ENCODE peak calls at places on chromosomes 11 and 22, in four cellular contexts. One of them, this sample, is unnamed.

GRCh38 chr22:21624120-21624879 is 5.5 kb downstream of the YDJC start:
- DNase-seq in HFF-Myc: no peak
- DNase-seq in ovary: no peak
- DNase-seq in choroid plexus epithelial cell: peak
- DNase-seq in this sample: no peak

GRCh38 chr11:111785886-111786412 is 19.8 kb upstream of the PPP2R1B start:
- DNase-seq in HFF-Myc: no peak
- DNase-seq in ovary: no peak
- DNase-seq in choroid plexus epithelial cell: no peak
- DNase-seq in this sample: no peak

GRCh38 chr11:69545976-69546617 is 64.6 kb downstream of the LINC01488 start:
- DNase-seq in HFF-Myc: no peak
- DNase-seq in ovary: no peak
- DNase-seq in choroid plexus epithelial cell: no peak
- DNase-seq in this sample: no peak

GRCh38 chr11:111540114-111540920 is at the start of gene LAYN:
- DNase-seq in HFF-Myc: no peak
- DNase-seq in ovary: no peak
- DNase-seq in choroid plexus epithelial cell: no peak
- DNase-seq in this sample: no peak

GRCh38 chr11:2137202-2138071 is 1.8 kb downstream of the IGF2 start:
- DNase-seq in HFF-Myc: no peak
- DNase-seq in ovary: peak
- DNase-seq in choroid plexus epithelial cell: peak
- DNase-seq in this sample: no peak

GRCh38 chr11:110305169-110306018 is 9.0 kb upstream of the RDX start:
- DNase-seq in HFF-Myc: no peak
- DNase-seq in ovary: no peak
- DNase-seq in choroid plexus epithelial cell: peak
- DNase-seq in this sample: no peak

GRCh38 chr11:104583857-104584256 is 314.4 kb downstream of the CASP12 start:
- DNase-seq in HFF-Myc: no peak
- DNase-seq in ovary: no peak
- DNase-seq in choroid plexus epithelial cell: no peak
- DNase-seq in this sample: no peak

GRCh38 chr22:31958625-31959239 is 14.4 kb downstream of the YWHAH start:
- DNase-seq in HFF-Myc: no peak
- DNase-seq in ovary: no peak
- DNase-seq in choroid plexus epithelial cell: no peak
- DNase-seq in this sample: no peak

GRCh38 chr11:26335903-26336302 is 4.0 kb downstream of the ANO3 start:
- DNase-seq in HFF-Myc: no peak
- DNase-seq in ovary: no peak
- DNase-seq in choroid plexus epithelial cell: no peak
- DNase-seq in this sample: no peak

GRCh38 chr11:93444671-93445073 is 98.5 kb downstream of the SMCO4 start:
- DNase-seq in HFF-Myc: no peak
- DNase-seq in ovary: peak
- DNase-seq in choroid plexus epithelial cell: no peak
- DNase-seq in this sample: no peak

GRCh38 chr11:131618203-131618602 is 247.8 kb downstream of the NTM start:
- DNase-seq in HFF-Myc: no peak
- DNase-seq in ovary: no peak
- DNase-seq in choroid plexus epithelial cell: peak
- DNase-seq in this sample: no peak

GRCh38 chr11:21133722-21134121 is 464.3 kb downstream of the NELL1 start:
- DNase-seq in HFF-Myc: no peak
- DNase-seq in ovary: no peak
- DNase-seq in choroid plexus epithelial cell: no peak
- DNase-seq in this sample: no peak

GRCh38 chr11:126336065-126336464 is 19.4 kb upstream of the ST3GAL4 start:
- DNase-seq in HFF-Myc: no peak
- DNase-seq in ovary: no peak
- DNase-seq in choroid plexus epithelial cell: no peak
- DNase-seq in this sample: no peak

GRCh38 chr11:2471048-2471803 is 26.4 kb downstream of the KCNQ1 start:
- DNase-seq in HFF-Myc: no peak
- DNase-seq in ovary: no peak
- DNase-seq in choroid plexus epithelial cell: no peak
- DNase-seq in this sample: no peak

GRCh38 chr11:60310407-60310998 is 16.6 kb upstream of the MS4A6E start:
- DNase-seq in HFF-Myc: no peak
- DNase-seq in ovary: no peak
- DNase-seq in choroid plexus epithelial cell: no peak
- DNase-seq in this sample: peak

GRCh38 chr11:128551641-128552335 is 35.6 kb downstream of the ETS1 start:
- DNase-seq in HFF-Myc: no peak
- DNase-seq in ovary: no peak
- DNase-seq in choroid plexus epithelial cell: no peak
- DNase-seq in this sample: peak

GRCh38 chr11:9060700-9061111 is 30.7 kb downstream of the SCUBE2 start:
- DNase-seq in HFF-Myc: no peak
- DNase-seq in ovary: no peak
- DNase-seq in choroid plexus epithelial cell: peak
- DNase-seq in this sample: peak

GRCh38 chr22:32745251-32745995 is 56.1 kb upstream of the TIMP3 start:
- DNase-seq in HFF-Myc: peak
- DNase-seq in ovary: no peak
- DNase-seq in choroid plexus epithelial cell: peak
- DNase-seq in this sample: no peak

GRCh38 chr22:43201486-43202219 is 14.7 kb upstream of the TTLL12 start:
- DNase-seq in HFF-Myc: no peak
- DNase-seq in ovary: no peak
- DNase-seq in choroid plexus epithelial cell: no peak
- DNase-seq in this sample: no peak

GRCh38 chr11:64227405-64227956 is 1.4 kb downstream of the NUDT22 start:
- DNase-seq in HFF-Myc: no peak
- DNase-seq in ovary: no peak
- DNase-seq in choroid plexus epithelial cell: no peak
- DNase-seq in this sample: no peak

GRCh38 chr11:105458071-105458470 is 151.8 kb upstream of the GRIA4 start:
- DNase-seq in HFF-Myc: no peak
- DNase-seq in ovary: no peak
- DNase-seq in choroid plexus epithelial cell: no peak
- DNase-seq in this sample: no peak

GRCh38 chr11:14136561-14136960 is 174.0 kb downstream of the SPON1 start:
- DNase-seq in HFF-Myc: no peak
- DNase-seq in ovary: no peak
- DNase-seq in choroid plexus epithelial cell: no peak
- DNase-seq in this sample: no peak

GRCh38 chr11:80593981-80594380 is 1153.2 kb upstream of the TENM4 start:
- DNase-seq in HFF-Myc: no peak
- DNase-seq in ovary: no peak
- DNase-seq in choroid plexus epithelial cell: peak
- DNase-seq in this sample: no peak

GRCh38 chr11:34305780-34306179 is 52.0 kb downstream of the ABTB2 start:
- DNase-seq in HFF-Myc: no peak
- DNase-seq in ovary: no peak
- DNase-seq in choroid plexus epithelial cell: no peak
- DNase-seq in this sample: no peak

GRCh38 chr22:40718250-40719204 is 39.2 kb downstream of the MCHR1 start:
- DNase-seq in HFF-Myc: no peak
- DNase-seq in ovary: no peak
- DNase-seq in choroid plexus epithelial cell: no peak
- DNase-seq in this sample: peak

GRCh38 chr11:124536520-124536919 is 6.9 kb downstream of the OR8B12 start:
- DNase-seq in HFF-Myc: no peak
- DNase-seq in ovary: no peak
- DNase-seq in choroid plexus epithelial cell: peak
- DNase-seq in this sample: no peak

GRCh38 chr11:92332986-92333385 is 108.4 kb downstream of the FAT3 start:
- DNase-seq in HFF-Myc: no peak
- DNase-seq in ovary: no peak
- DNase-seq in choroid plexus epithelial cell: peak
- DNase-seq in this sample: no peak

GRCh38 chr11:130881475-130882137 is 34.7 kb downstream of the SNX19 start:
- DNase-seq in HFF-Myc: no peak
- DNase-seq in ovary: no peak
- DNase-seq in choroid plexus epithelial cell: no peak
- DNase-seq in this sample: no peak

GRCh38 chr11:102197759-102198158 is 87.5 kb downstream of the YAP1 start:
- DNase-seq in HFF-Myc: no peak
- DNase-seq in ovary: no peak
- DNase-seq in choroid plexus epithelial cell: no peak
- DNase-seq in this sample: no peak

GRCh38 chr22:43526117-43526655 is 114.4 kb downstream of the MPPED1 start:
- DNase-seq in HFF-Myc: no peak
- DNase-seq in ovary: no peak
- DNase-seq in choroid plexus epithelial cell: no peak
- DNase-seq in this sample: no peak

GRCh38 chr22:30754971-30755759 is 60.5 kb downstream of the OSBP2 start:
- DNase-seq in HFF-Myc: peak
- DNase-seq in ovary: peak
- DNase-seq in choroid plexus epithelial cell: peak
- DNase-seq in this sample: peak

GRCh38 chr11:60951909-60952741 is at the start of gene SLC15A3:
- DNase-seq in HFF-Myc: no peak
- DNase-seq in ovary: peak
- DNase-seq in choroid plexus epithelial cell: peak
- DNase-seq in this sample: peak

GRCh38 chr11:63951779-63952536 is 13.2 kb downstream of the NAA40 start:
- DNase-seq in HFF-Myc: no peak
- DNase-seq in ovary: no peak
- DNase-seq in choroid plexus epithelial cell: peak
- DNase-seq in this sample: peak

GRCh38 chr22:31083923-31084810 is 3.0 kb downstream of the SMTN start:
- DNase-seq in HFF-Myc: no peak
- DNase-seq in ovary: peak
- DNase-seq in choroid plexus epithelial cell: no peak
- DNase-seq in this sample: peak

GRCh38 chr11:35418282-35418846 is 994 bp downstream of the SLC1A2 start:
- DNase-seq in HFF-Myc: no peak
- DNase-seq in ovary: no peak
- DNase-seq in choroid plexus epithelial cell: no peak
- DNase-seq in this sample: no peak

DNA sequence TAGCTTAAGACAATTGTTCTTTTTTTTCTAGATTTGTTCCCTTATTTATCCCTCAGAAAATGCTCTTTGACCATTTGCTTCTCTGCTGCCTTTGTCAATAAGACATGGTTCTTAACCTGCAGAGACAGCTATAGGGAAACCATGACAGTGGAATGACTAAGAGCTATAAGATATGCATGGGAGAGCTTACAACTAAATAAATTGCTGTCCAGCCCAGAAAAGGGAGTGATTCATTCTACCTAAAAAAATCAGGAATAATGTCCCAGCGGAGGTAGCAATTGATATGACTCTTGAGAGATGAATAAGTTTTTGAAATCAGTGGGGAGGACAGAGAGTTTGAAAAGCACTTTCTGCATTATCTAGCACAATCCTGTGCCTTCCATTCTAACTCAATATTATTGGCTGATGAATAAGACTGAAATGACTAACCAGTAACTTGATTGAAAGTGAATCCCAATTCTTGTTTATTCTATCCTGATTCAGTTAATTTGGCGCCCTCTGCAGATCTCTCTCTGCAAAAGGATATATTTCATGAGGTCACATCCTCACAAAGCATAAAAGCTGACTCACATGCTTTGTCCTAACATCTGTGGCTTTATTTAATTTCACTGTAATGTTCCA is 680.5 kb upstream of the API5 start:
- DNase-seq in HFF-Myc: no peak
- DNase-seq in ovary: no peak
- DNase-seq in choroid plexus epithelial cell: peak
- DNase-seq in this sample: no peak
- TF ChIP-seq CTCF in HFF-Myc: no peak
- TF ChIP-seq CTCF in ovary: no peak
- TF ChIP-seq CTCF in choroid plexus epithelial cell: no peak
- TF ChIP-seq CTCF in this sample: no peak

DNA sequence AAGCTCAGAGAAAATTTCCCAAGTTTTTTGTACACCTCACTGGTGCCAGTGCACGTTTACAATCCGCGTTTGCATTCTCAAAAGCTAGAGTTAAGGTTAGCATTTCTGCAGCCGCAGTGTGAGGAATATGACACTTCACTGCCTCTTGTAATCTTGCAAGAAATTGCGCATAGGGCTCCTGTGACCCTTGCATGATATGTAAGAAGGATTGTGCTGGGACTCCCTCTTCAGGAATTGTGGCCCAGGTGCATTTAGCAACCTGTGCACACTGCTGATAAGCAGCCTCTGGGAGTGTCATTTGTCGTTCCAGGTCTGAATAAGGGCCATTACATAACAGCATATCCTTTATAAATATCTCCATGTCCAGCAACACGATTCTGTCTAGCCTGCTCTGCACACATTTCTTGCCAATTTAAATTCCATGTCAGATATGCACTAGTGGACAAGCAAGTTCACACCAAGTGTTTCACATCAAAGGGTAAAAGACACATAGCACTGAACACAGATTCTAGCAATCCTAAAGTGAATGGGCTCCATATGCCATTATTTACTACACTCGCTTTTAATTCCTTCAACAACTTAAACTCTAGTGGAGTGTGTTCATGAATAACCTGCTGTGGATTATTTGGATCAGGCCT is 69.2 kb upstream of the INCENP start:
- DNase-seq in HFF-Myc: no peak
- DNase-seq in ovary: no peak
- DNase-seq in choroid plexus epithelial cell: peak
- DNase-seq in this sample: peak
- TF ChIP-seq CTCF in HFF-Myc: peak
- TF ChIP-seq CTCF in ovary: no peak
- TF ChIP-seq CTCF in choroid plexus epithelial cell: peak
- TF ChIP-seq CTCF in this sample: peak

GRCh38 chr11:37259734-37260133 is 661.7 kb upstream of the RAG2 start:
- DNase-seq in HFF-Myc: no peak
- DNase-seq in ovary: no peak
- DNase-seq in choroid plexus epithelial cell: no peak
- DNase-seq in this sample: no peak
- TF ChIP-seq CTCF in HFF-Myc: no peak
- TF ChIP-seq CTCF in ovary: no peak
- TF ChIP-seq CTCF in choroid plexus epithelial cell: no peak
- TF ChIP-seq CTCF in this sample: no peak

GRCh38 chr11:118633979-118634378 is 26.6 kb downstream of the PHLDB1 start:
- DNase-seq in HFF-Myc: no peak
- DNase-seq in ovary: no peak
- DNase-seq in choroid plexus epithelial cell: no peak
- DNase-seq in this sample: no peak

GRCh38 chr11:118633319-118633690 is 25.9 kb downstream of the PHLDB1 start:
- DNase-seq in HFF-Myc: no peak
- DNase-seq in ovary: no peak
- DNase-seq in choroid plexus epithelial cell: no peak
- DNase-seq in this sample: no peak

GRCh38 chr11:118635642-118636041 is 28.2 kb downstream of the PHLDB1 start:
- DNase-seq in HFF-Myc: no peak
- DNase-seq in ovary: no peak
- DNase-seq in choroid plexus epithelial cell: no peak
- DNase-seq in this sample: no peak

GRCh38 chr11:118635237-118635591 is 27.8 kb downstream of the PHLDB1 start:
- DNase-seq in HFF-Myc: no peak
- DNase-seq in ovary: no peak
- DNase-seq in choroid plexus epithelial cell: no peak
- DNase-seq in this sample: no peak

GRCh38 chr11:118634435-118635236 is 27.2 kb downstream of the PHLDB1 start:
- DNase-seq in HFF-Myc: no peak
- DNase-seq in ovary: peak
- DNase-seq in choroid plexus epithelial cell: peak
- DNase-seq in this sample: no peak
- TF ChIP-seq CTCF in HFF-Myc: no peak
- TF ChIP-seq CTCF in ovary: no peak
- TF ChIP-seq CTCF in choroid plexus epithelial cell: no peak
- TF ChIP-seq CTCF in this sample: no peak

This sample was measured in GM12865.